ENCODE peak calls at places on chromosomes 11 and 22, in nine cellular contexts. One of them, this sample, is unnamed.

GRCh38 chr22:25364281-25364680 is 144.8 kb downstream of the CRYBB2 start:
- DNase-seq in SW 1271: no peak
- DNase-seq in left ventricle myocardium inferior: no peak
- DNase-seq in posterior cingulate gyrus: no peak
- DNase-seq in NCI-H146: no peak
- DNase-seq in GM10248: no peak
- DNase-seq in T-helper 17 cell: peak
- DNase-seq in A549: no peak
- DNase-seq in neuronal stem cell: no peak
- DNase-seq in this sample: peak

GRCh38 chr11:26344647-26345046 is 12.7 kb downstream of the ANO3 start:
- DNase-seq in NCI-H146: no peak
- DNase-seq in posterior cingulate gyrus: no peak
- DNase-seq in T-helper 17 cell: no peak
- DNase-seq in A549: no peak
- DNase-seq in SW 1271: no peak
- DNase-seq in neuronal stem cell: no peak
- DNase-seq in GM10248: no peak
- DNase-seq in left ventricle myocardium inferior: no peak
- DNase-seq in this sample: no peak

GRCh38 chr11:11813288-11813962 is 28.3 kb upstream of the USP47 start:
- DNase-seq in posterior cingulate gyrus: no peak
- DNase-seq in NCI-H146: no peak
- DNase-seq in SW 1271: no peak
- DNase-seq in A549: peak
- DNase-seq in neuronal stem cell: no peak
- DNase-seq in T-helper 17 cell: no peak
- DNase-seq in left ventricle myocardium inferior: no peak
- DNase-seq in GM10248: no peak
- DNase-seq in this sample: peak

GRCh38 chr11:16082532-16083055 is 273.8 kb downstream of the SOX6 start:
- DNase-seq in A549: no peak
- DNase-seq in GM10248: no peak
- DNase-seq in T-helper 17 cell: no peak
- DNase-seq in SW 1271: no peak
- DNase-seq in left ventricle myocardium inferior: no peak
- DNase-seq in NCI-H146: peak
- DNase-seq in neuronal stem cell: no peak
- DNase-seq in posterior cingulate gyrus: no peak
- DNase-seq in this sample: no peak

GRCh38 chr11:1012291-1012690 is 24.2 kb downstream of the MUC6 start:
- DNase-seq in SW 1271: no peak
- DNase-seq in A549: no peak
- DNase-seq in T-helper 17 cell: no peak
- DNase-seq in GM10248: no peak
- DNase-seq in neuronal stem cell: no peak
- DNase-seq in NCI-H146: no peak
- DNase-seq in posterior cingulate gyrus: no peak
- DNase-seq in left ventricle myocardium inferior: no peak
- DNase-seq in this sample: no peak

GRCh38 chr11:63998558-63999348 is 12.5 kb downstream of the OTUB1 start:
- DNase-seq in SW 1271: no peak
- DNase-seq in GM10248: no peak
- DNase-seq in neuronal stem cell: peak
- DNase-seq in A549: no peak
- DNase-seq in T-helper 17 cell: no peak
- DNase-seq in posterior cingulate gyrus: no peak
- DNase-seq in left ventricle myocardium inferior: peak
- DNase-seq in NCI-H146: no peak
- DNase-seq in this sample: no peak

GRCh38 chr11:1036931-1037330 is 413 bp upstream of the MUC6 start:
- DNase-seq in SW 1271: no peak
- DNase-seq in neuronal stem cell: no peak
- DNase-seq in left ventricle myocardium inferior: no peak
- DNase-seq in T-helper 17 cell: no peak
- DNase-seq in NCI-H146: no peak
- DNase-seq in posterior cingulate gyrus: no peak
- DNase-seq in A549: no peak
- DNase-seq in GM10248: no peak
- DNase-seq in this sample: no peak

GRCh38 chr11:2194877-2195755 is 23.5 kb upstream of the TH start:
- DNase-seq in NCI-H146: peak
- DNase-seq in SW 1271: no peak
- DNase-seq in neuronal stem cell: peak
- DNase-seq in T-helper 17 cell: no peak
- DNase-seq in left ventricle myocardium inferior: no peak
- DNase-seq in posterior cingulate gyrus: peak
- DNase-seq in GM10248: peak
- DNase-seq in A549: peak
- DNase-seq in this sample: peak

GRCh38 chr11:79705648-79706047 is 264.8 kb upstream of the TENM4 start:
- DNase-seq in NCI-H146: no peak
- DNase-seq in left ventricle myocardium inferior: no peak
- DNase-seq in A549: no peak
- DNase-seq in neuronal stem cell: no peak
- DNase-seq in T-helper 17 cell: no peak
- DNase-seq in GM10248: no peak
- DNase-seq in posterior cingulate gyrus: no peak
- DNase-seq in SW 1271: no peak
- DNase-seq in this sample: no peak

GRCh38 chr22:33780761-33781160 is 139.5 kb downstream of the LARGE1 start:
- DNase-seq in posterior cingulate gyrus: no peak
- DNase-seq in left ventricle myocardium inferior: no peak
- DNase-seq in neuronal stem cell: no peak
- DNase-seq in T-helper 17 cell: no peak
- DNase-seq in NCI-H146: no peak
- DNase-seq in SW 1271: no peak
- DNase-seq in GM10248: no peak
- DNase-seq in A549: no peak
- DNase-seq in this sample: no peak

GRCh38 chr11:22624742-22625447 is 728 bp downstream of the FANCF start:
- DNase-seq in neuronal stem cell: no peak
- DNase-seq in left ventricle myocardium inferior: peak
- DNase-seq in NCI-H146: peak
- DNase-seq in SW 1271: peak
- DNase-seq in T-helper 17 cell: peak
- DNase-seq in A549: peak
- DNase-seq in posterior cingulate gyrus: peak
- DNase-seq in GM10248: peak
- DNase-seq in this sample: peak

GRCh38 chr11:23688835-23689234 is 808.0 kb upstream of the LUZP2 start:
- DNase-seq in NCI-H146: no peak
- DNase-seq in posterior cingulate gyrus: no peak
- DNase-seq in SW 1271: no peak
- DNase-seq in A549: no peak
- DNase-seq in neuronal stem cell: no peak
- DNase-seq in left ventricle myocardium inferior: no peak
- DNase-seq in GM10248: no peak
- DNase-seq in T-helper 17 cell: no peak
- DNase-seq in this sample: no peak

GRCh38 chr22:41367039-41367679 is 14.6 kb upstream of the TEF start:
- DNase-seq in SW 1271: no peak
- DNase-seq in GM10248: no peak
- DNase-seq in neuronal stem cell: no peak
- DNase-seq in NCI-H146: peak
- DNase-seq in T-helper 17 cell: no peak
- DNase-seq in posterior cingulate gyrus: peak
- DNase-seq in A549: peak
- DNase-seq in left ventricle myocardium inferior: peak
- DNase-seq in this sample: peak

This sample was measured in mucosa of descending colon.